ENCODE peak calls at places on chromosomes 11 and 22, in five cellular contexts. R, P, S, G and F are unnamed samples.
A peak's percentile ranks its signal among the peaks of the same experiment; 100 is the strongest.

GRCh38 chr11:69659591-69659990 is 15.6 kb downstream of the LTO1 start:
- DNase-seq in R (peak; percentile 28), P (no peak), S (no peak), G (no peak), F (no peak)

GRCh38 chr11:123543796-123544195 is 110.6 kb downstream of the SCN3B start:
- DNase-seq in R (no peak), P (peak; percentile 71), S (no peak), G (peak; percentile 42), F (no peak)

GRCh38 chr11:117950999-117951961 is 22.1 kb upstream of the TMPRSS13 start:
- DNase-seq in R (no peak), P (no peak), S (no peak), G (no peak), F (no peak)

GRCh38 chr11:12540913-12541587 is 133.2 kb upstream of the TEAD1 start:
- DNase-seq in R (no peak), P (no peak), S (no peak), G (peak; percentile 75), F (no peak)

GRCh38 chr11:31689559-31689958 is 121.6 kb downstream of the PAX6 start:
- DNase-seq in R (no peak), P (no peak), S (no peak), G (no peak), F (no peak)

GRCh38 chr11:134504146-134504905 is 92.3 kb upstream of the B3GAT1 start:
- DNase-seq in R (no peak), P (no peak), S (no peak), G (no peak), F (no peak)

GRCh38 chr11:10858505-10859360 is 880 bp upstream of the ZBED5 start:
- DNase-seq in R (peak; percentile 84), P (peak; percentile 60), S (peak; percentile 81), G (peak; percentile 48), F (peak; percentile 55)

GRCh38 chr11:107370390-107370789 is 87.2 kb downstream of the CWF19L2 start:
- DNase-seq in R (no peak), P (peak; percentile 4), S (no peak), G (peak; percentile 63), F (no peak)

GRCh38 chr11:44250421-44250820 is 59.5 kb downstream of the ALX4 start:
- DNase-seq in R (no peak), P (no peak), S (no peak), G (no peak), F (no peak)

GRCh38 chr11:83042966-83043711 is 28.6 kb downstream of the RAB30 start:
- DNase-seq in R (no peak), P (no peak), S (no peak), G (peak; percentile 49), F (no peak)

DNA sequence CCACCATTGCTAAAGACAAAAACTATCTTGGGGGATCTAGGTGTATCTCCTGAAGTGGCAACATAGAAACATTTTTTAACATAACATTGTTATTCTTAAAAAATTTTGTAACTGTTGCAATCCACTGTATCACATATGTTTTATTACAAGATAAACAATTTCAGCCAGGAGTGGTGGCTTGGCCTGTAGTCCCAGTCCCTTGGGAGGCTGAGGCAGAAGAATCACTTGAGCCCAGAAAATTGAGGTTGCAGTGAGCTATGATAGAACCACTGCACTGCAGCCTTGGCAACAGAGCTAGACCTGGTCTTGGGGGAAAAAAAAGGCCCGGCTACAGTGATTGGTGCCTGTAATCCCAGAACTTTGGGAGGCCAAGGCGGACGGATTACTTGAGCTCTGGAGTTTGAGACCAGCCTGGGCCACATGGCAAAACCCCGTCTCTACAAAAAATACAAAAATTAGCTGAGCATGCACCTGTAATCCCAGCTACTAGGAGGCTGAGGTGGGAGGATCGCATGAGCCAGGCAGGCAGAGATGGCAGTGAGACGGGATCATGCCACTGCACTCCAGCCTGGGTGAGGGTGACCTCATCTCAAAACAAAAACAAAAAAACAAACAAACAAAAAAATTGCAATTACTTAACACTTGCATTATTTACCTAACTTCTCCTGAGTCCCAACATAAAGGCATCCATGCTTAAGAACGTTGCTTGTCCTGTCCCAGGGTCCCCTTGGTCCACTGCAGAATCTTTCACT is 1.5 kb upstream of the DEPDC5 start:
- DNase-seq in R (no peak), P (no peak), S (no peak), G (no peak), F (peak; percentile 8)
- H3K4me1 ChIP-seq in R (peaks cover 12% of the 10 kb centered on the region), P (peaks cover 21% of the 10 kb centered on the region), S (peaks cover 30% of the 10 kb centered on the region), G (peaks cover 17% of the 10 kb centered on the region), F (peaks cover 9% of the 10 kb centered on the region)

DNA sequence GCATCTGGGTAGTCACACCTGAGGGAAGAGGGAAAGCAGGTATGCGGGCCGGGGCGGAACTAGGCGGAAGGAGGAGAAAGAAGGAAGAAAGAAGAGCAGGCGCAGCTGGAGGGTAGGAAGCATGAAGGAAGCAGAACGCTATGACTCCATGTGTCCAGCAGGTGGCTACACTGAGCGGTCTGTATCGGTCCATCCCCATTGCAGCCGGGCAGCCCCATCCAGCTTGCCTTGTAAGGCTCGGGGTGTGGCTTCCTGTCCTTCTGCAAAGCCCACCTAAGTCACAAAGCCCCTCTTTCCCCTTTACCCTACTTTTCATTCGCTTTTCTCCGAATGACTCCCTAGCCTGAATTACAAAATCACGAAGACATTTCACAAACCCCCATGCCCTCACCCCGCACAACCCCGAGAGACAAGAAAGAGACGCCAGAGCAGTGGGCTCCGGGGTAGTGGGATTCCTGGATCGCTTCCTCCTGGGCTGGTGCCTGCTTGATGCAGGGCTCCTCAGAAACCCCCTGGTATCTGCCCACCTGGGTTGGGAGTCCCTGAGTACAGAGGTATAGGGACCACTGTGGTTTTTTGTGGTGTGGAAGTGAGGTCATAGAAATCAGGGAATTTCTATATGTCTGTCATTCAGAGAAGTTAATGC is 39.9 kb downstream of the BUD13 start:
- DNase-seq in R (no peak), P (peak; percentile 83), S (peak; percentile 82), G (peak; percentile 70), F (peak; percentile 79)
- H3K4me3 ChIP-seq in R (no peak overlapping the region), P (no peak overlapping the region), S (no peak overlapping the region), G (no peak overlapping the region), F (no peak overlapping the region)

GRCh38 chr11:217704-218103 is 10.2 kb downstream of the RIC8A start:
- DNase-seq in R (no peak), P (no peak), S (no peak), G (no peak), F (no peak)

GRCh38 chr11:214083-214482 is 6.6 kb downstream of the RIC8A start:
- DNase-seq in R (no peak), P (no peak), S (no peak), G (no peak), F (no peak)

GRCh38 chr11:213111-213510 is 5.6 kb downstream of the RIC8A start:
- DNase-seq in R (no peak), P (no peak), S (no peak), G (no peak), F (no peak)

GRCh38 chr11:216081-216974 is 8.8 kb downstream of the RIC8A start:
- DNase-seq in R (no peak), P (no peak), S (no peak), G (no peak), F (no peak)

GRCh38 chr11:215581-216037 is 8.1 kb downstream of the RIC8A start:
- DNase-seq in R (no peak), P (no peak), S (no peak), G (no peak), F (no peak)
- TF ChIP-seq CTCF in R (no peak), P (no peak), S (no peak), G (no peak), F (no peak)

GRCh38 chr11:61714916-61715315 is 34.7 kb downstream of the DAGLA start:
- DNase-seq in R (no peak), P (no peak), S (no peak), G (no peak), F (no peak)

GRCh38 chr11:61712911-61713310 is 32.7 kb downstream of the DAGLA start:
- DNase-seq in R (no peak), P (no peak), S (no peak), G (no peak), F (no peak)

GRCh38 chr11:61714316-61714715 is 34.1 kb downstream of the DAGLA start:
- DNase-seq in R (no peak), P (no peak), S (no peak), G (no peak), F (no peak)

GRCh38 chr11:61712301-61712700 is 32.1 kb downstream of the DAGLA start:
- DNase-seq in R (no peak), P (no peak), S (no peak), G (no peak), F (no peak)

DNA sequence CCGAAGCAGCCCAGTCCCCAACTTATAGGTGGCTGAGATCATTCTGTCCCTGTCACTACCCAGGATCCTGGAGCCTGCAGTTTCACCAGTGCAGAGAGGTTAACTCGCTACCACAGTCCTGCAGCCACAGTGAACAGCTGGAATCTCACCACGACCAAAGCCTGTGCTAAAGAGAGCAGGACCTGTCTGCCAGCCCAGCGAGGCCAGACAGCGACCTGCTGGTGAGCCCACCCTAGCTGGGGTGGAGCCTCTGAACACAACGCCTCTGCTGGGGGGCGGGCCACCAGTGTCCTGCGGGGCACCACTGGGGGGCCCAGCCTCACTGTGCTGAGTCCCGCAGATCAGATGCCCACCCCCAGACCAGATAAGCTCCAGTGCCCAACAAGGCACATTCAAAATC is 33.3 kb downstream of the DAGLA start:
- DNase-seq in R (no peak), P (no peak), S (no peak), G (no peak), F (no peak)
- H3K4me1 ChIP-seq in R (peaks cover 5% of the 10 kb centered on the region), P (peaks cover 20% of the 10 kb centered on the region), S (peaks cover 11% of the 10 kb centered on the region), G (peaks cover 6% of the 10 kb centered on the region), F (no peaks in the 10 kb centered on the region)